ENCODE peak calls at places on chromosomes 4 and X, in ten cellular contexts. One of them, this sample, is unnamed.

GRCh38 chr4:153065286-153065685 is 129.2 kb downstream of the FHDC1 start:
- DNase-seq in cardiac muscle cell: no peak
- DNase-seq in vagina: no peak
- DNase-seq in HFF-Myc: no peak
- DNase-seq in body of pancreas: peak; percentile 38
- DNase-seq in breast epithelium: no peak
- DNase-seq in AG10803: no peak
- DNase-seq in astrocyte of the spinal cord: no peak
- DNase-seq in cardiac fibroblast: no peak
- DNase-seq in neural crest cell: no peak
- DNase-seq in this sample: no peak

GRCh38 chr4:101944649-101945048 is 154.1 kb downstream of the BANK1 start:
- DNase-seq in vagina: no peak
- DNase-seq in cardiac muscle cell: no peak
- DNase-seq in neural crest cell: no peak
- DNase-seq in HFF-Myc: peak; percentile 0
- DNase-seq in astrocyte of the spinal cord: peak; percentile 73
- DNase-seq in breast epithelium: no peak
- DNase-seq in cardiac fibroblast: no peak
- DNase-seq in AG10803: peak; percentile 48
- DNase-seq in body of pancreas: no peak
- DNase-seq in this sample: no peak

GRCh38 chrX:3312109-3312508 is 34.3 kb downstream of the MXRA5 start:
- DNase-seq in HFF-Myc: no peak
- DNase-seq in neural crest cell: no peak
- DNase-seq in astrocyte of the spinal cord: no peak
- DNase-seq in cardiac fibroblast: no peak
- DNase-seq in vagina: no peak
- DNase-seq in body of pancreas: no peak
- DNase-seq in breast epithelium: no peak
- DNase-seq in AG10803: no peak
- DNase-seq in cardiac muscle cell: no peak
- DNase-seq in this sample: no peak

GRCh38 chr4:2261110-2261852 is 628 bp downstream of the MXD4 start:
- DNase-seq in breast epithelium: no peak
- DNase-seq in astrocyte of the spinal cord: no peak
- DNase-seq in HFF-Myc: no peak
- DNase-seq in cardiac fibroblast: peak; percentile 54
- DNase-seq in cardiac muscle cell: peak; percentile 64
- DNase-seq in neural crest cell: peak; percentile 40
- DNase-seq in body of pancreas: peak; percentile 62
- DNase-seq in vagina: no peak
- DNase-seq in AG10803: peak; percentile 53
- DNase-seq in this sample: peak; percentile 30

GRCh38 chr4:40190880-40191815 is 5.7 kb upstream of the RHOH start:
- DNase-seq in breast epithelium: no peak
- DNase-seq in vagina: no peak
- DNase-seq in neural crest cell: no peak
- DNase-seq in cardiac muscle cell: no peak
- DNase-seq in cardiac fibroblast: no peak
- DNase-seq in astrocyte of the spinal cord: no peak
- DNase-seq in AG10803: no peak
- DNase-seq in HFF-Myc: no peak
- DNase-seq in body of pancreas: no peak
- DNase-seq in this sample: no peak

GRCh38 chr4:67746797-67747495 is 7.2 kb downstream of the GNRHR start:
- DNase-seq in HFF-Myc: no peak
- DNase-seq in body of pancreas: no peak
- DNase-seq in cardiac muscle cell: peak; percentile 38
- DNase-seq in breast epithelium: no peak
- DNase-seq in cardiac fibroblast: peak; percentile 60
- DNase-seq in astrocyte of the spinal cord: peak; percentile 71
- DNase-seq in vagina: no peak
- DNase-seq in AG10803: peak; percentile 49
- DNase-seq in neural crest cell: no peak
- DNase-seq in this sample: no peak

GRCh38 chr4:81454498-81454897 is 17.2 kb downstream of the RASGEF1B start:
- DNase-seq in astrocyte of the spinal cord: no peak
- DNase-seq in cardiac fibroblast: no peak
- DNase-seq in HFF-Myc: no peak
- DNase-seq in vagina: no peak
- DNase-seq in body of pancreas: no peak
- DNase-seq in breast epithelium: no peak
- DNase-seq in AG10803: no peak
- DNase-seq in neural crest cell: no peak
- DNase-seq in cardiac muscle cell: no peak
- DNase-seq in this sample: no peak

GRCh38 chrX:13059676-13060499 is 15.5 kb upstream of the FAM9C start:
- DNase-seq in AG10803: peak; percentile 27
- DNase-seq in vagina: no peak
- DNase-seq in cardiac fibroblast: no peak
- DNase-seq in astrocyte of the spinal cord: no peak
- DNase-seq in body of pancreas: no peak
- DNase-seq in neural crest cell: no peak
- DNase-seq in breast epithelium: no peak
- DNase-seq in HFF-Myc: no peak
- DNase-seq in cardiac muscle cell: no peak
- DNase-seq in this sample: peak; percentile 29

GRCh38 chr4:77044458-77045124 is 31.2 kb downstream of the CCNI start:
- DNase-seq in vagina: no peak
- DNase-seq in astrocyte of the spinal cord: peak; percentile 83
- DNase-seq in cardiac fibroblast: peak; percentile 72
- DNase-seq in cardiac muscle cell: peak; percentile 41
- DNase-seq in HFF-Myc: peak; percentile 37
- DNase-seq in neural crest cell: no peak
- DNase-seq in AG10803: peak; percentile 70
- DNase-seq in breast epithelium: no peak
- DNase-seq in body of pancreas: no peak
- DNase-seq in this sample: no peak

GRCh38 chr4:146478009-146478408 is 43.7 kb downstream of the SLC10A7 start:
- DNase-seq in cardiac muscle cell: no peak
- DNase-seq in breast epithelium: no peak
- DNase-seq in body of pancreas: no peak
- DNase-seq in cardiac fibroblast: no peak
- DNase-seq in AG10803: no peak
- DNase-seq in HFF-Myc: no peak
- DNase-seq in vagina: no peak
- DNase-seq in astrocyte of the spinal cord: no peak
- DNase-seq in neural crest cell: no peak
- DNase-seq in this sample: no peak

GRCh38 chr4:66899422-66900065 is 645.8 kb downstream of the CENPC start:
- DNase-seq in neural crest cell: no peak
- DNase-seq in HFF-Myc: no peak
- DNase-seq in breast epithelium: no peak
- DNase-seq in cardiac fibroblast: no peak
- DNase-seq in body of pancreas: no peak
- DNase-seq in astrocyte of the spinal cord: no peak
- DNase-seq in AG10803: no peak
- DNase-seq in vagina: no peak
- DNase-seq in cardiac muscle cell: no peak
- DNase-seq in this sample: no peak

GRCh38 chr4:169922632-169923276 is 103.4 kb downstream of the MFAP3L start:
- DNase-seq in body of pancreas: no peak
- DNase-seq in HFF-Myc: no peak
- DNase-seq in vagina: no peak
- DNase-seq in neural crest cell: no peak
- DNase-seq in astrocyte of the spinal cord: no peak
- DNase-seq in cardiac muscle cell: no peak
- DNase-seq in AG10803: peak; percentile 31
- DNase-seq in breast epithelium: peak; percentile 53
- DNase-seq in cardiac fibroblast: peak; percentile 5
- DNase-seq in this sample: no peak

GRCh38 chr4:83830138-83830537 is 294.2 kb downstream of the GPAT3 start:
- DNase-seq in cardiac fibroblast: no peak
- DNase-seq in neural crest cell: no peak
- DNase-seq in cardiac muscle cell: peak; percentile 39
- DNase-seq in breast epithelium: no peak
- DNase-seq in HFF-Myc: no peak
- DNase-seq in astrocyte of the spinal cord: no peak
- DNase-seq in body of pancreas: no peak
- DNase-seq in vagina: no peak
- DNase-seq in AG10803: no peak
- DNase-seq in this sample: peak; percentile 61

GRCh38 chr4:177558995-177559394 is 116.8 kb upstream of the AGA start:
- DNase-seq in cardiac muscle cell: no peak
- DNase-seq in AG10803: no peak
- DNase-seq in vagina: no peak
- DNase-seq in breast epithelium: no peak
- DNase-seq in body of pancreas: no peak
- DNase-seq in neural crest cell: no peak
- DNase-seq in astrocyte of the spinal cord: no peak
- DNase-seq in HFF-Myc: no peak
- DNase-seq in cardiac fibroblast: no peak
- DNase-seq in this sample: no peak

GRCh38 chr4:127829014-127829413 is 46.9 kb downstream of the HSPA4L start:
- DNase-seq in cardiac fibroblast: no peak
- DNase-seq in neural crest cell: no peak
- DNase-seq in AG10803: no peak
- DNase-seq in HFF-Myc: no peak
- DNase-seq in vagina: no peak
- DNase-seq in astrocyte of the spinal cord: no peak
- DNase-seq in cardiac muscle cell: no peak
- DNase-seq in body of pancreas: no peak
- DNase-seq in breast epithelium: no peak
- DNase-seq in this sample: no peak

GRCh38 chrX:42149281-42149680 is 225.9 kb upstream of the CASK start:
- DNase-seq in cardiac muscle cell: no peak
- DNase-seq in vagina: no peak
- DNase-seq in cardiac fibroblast: peak; percentile 14
- DNase-seq in neural crest cell: no peak
- DNase-seq in AG10803: no peak
- DNase-seq in astrocyte of the spinal cord: no peak
- DNase-seq in HFF-Myc: no peak
- DNase-seq in body of pancreas: no peak
- DNase-seq in breast epithelium: no peak
- DNase-seq in this sample: no peak

GRCh38 chr4:77881460-77882295 is 19.0 kb downstream of the MRPL1 start:
- DNase-seq in neural crest cell: no peak
- DNase-seq in cardiac muscle cell: no peak
- DNase-seq in breast epithelium: no peak
- DNase-seq in AG10803: peak; percentile 21
- DNase-seq in astrocyte of the spinal cord: peak; percentile 15
- DNase-seq in body of pancreas: no peak
- DNase-seq in HFF-Myc: peak; percentile 25
- DNase-seq in cardiac fibroblast: peak; percentile 17
- DNase-seq in vagina: no peak
- DNase-seq in this sample: no peak

GRCh38 chr4:11230888-11231287 is 197.8 kb downstream of the HS3ST1 start:
- DNase-seq in vagina: no peak
- DNase-seq in cardiac muscle cell: no peak
- DNase-seq in body of pancreas: no peak
- DNase-seq in astrocyte of the spinal cord: no peak
- DNase-seq in neural crest cell: no peak
- DNase-seq in AG10803: no peak
- DNase-seq in breast epithelium: no peak
- DNase-seq in HFF-Myc: no peak
- DNase-seq in cardiac fibroblast: no peak
- DNase-seq in this sample: no peak

GRCh38 chr4:70544279-70544870 is 26.0 kb downstream of the AMTN start:
- DNase-seq in body of pancreas: no peak
- DNase-seq in breast epithelium: no peak
- DNase-seq in vagina: no peak
- DNase-seq in cardiac fibroblast: peak; percentile 21
- DNase-seq in astrocyte of the spinal cord: peak; percentile 9
- DNase-seq in HFF-Myc: no peak
- DNase-seq in cardiac muscle cell: peak; percentile 46
- DNase-seq in neural crest cell: no peak
- DNase-seq in AG10803: peak; percentile 14
- DNase-seq in this sample: peak; percentile 22
- TF ChIP-seq CTCF in body of pancreas: peak; percentile 27
- TF ChIP-seq CTCF in breast epithelium: no peak
- TF ChIP-seq CTCF in vagina: no peak
- TF ChIP-seq CTCF in cardiac fibroblast: peak; percentile 59
- TF ChIP-seq CTCF in astrocyte of the spinal cord: peak; percentile 67
- TF ChIP-seq CTCF in HFF-Myc: peak; percentile 60
- TF ChIP-seq CTCF in cardiac muscle cell: peak; percentile 62
- TF ChIP-seq CTCF in neural crest cell: peak; percentile 66
- TF ChIP-seq CTCF in AG10803: peak; percentile 59
- TF ChIP-seq CTCF in this sample: peak; percentile 67

DNA sequence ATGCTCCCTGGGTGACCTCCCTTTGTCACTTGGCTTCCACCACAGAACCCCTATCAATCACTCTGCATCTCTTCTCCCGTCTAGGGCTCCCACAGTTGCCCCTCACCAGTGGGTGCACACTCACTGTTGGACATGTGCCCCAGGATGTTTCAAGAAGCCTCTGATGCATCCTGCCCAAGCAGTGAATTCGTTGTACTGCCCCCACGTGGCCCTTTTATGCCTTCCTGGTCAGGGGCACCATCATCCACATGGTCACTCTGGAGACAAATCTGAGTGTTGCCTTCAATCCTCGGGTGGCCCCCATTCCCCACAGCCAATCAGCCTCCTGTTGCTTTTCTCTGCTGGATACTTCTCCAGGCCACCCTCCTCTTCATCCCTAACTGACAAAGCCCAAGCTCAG is 12.2 kb downstream of the ITIH6 start:
- DNase-seq in body of pancreas: peak; percentile 19
- DNase-seq in astrocyte of the spinal cord: no peak
- DNase-seq in vagina: no peak
- DNase-seq in cardiac fibroblast: peak; percentile 26
- DNase-seq in HFF-Myc: no peak
- DNase-seq in breast epithelium: no peak
- DNase-seq in neural crest cell: no peak
- DNase-seq in cardiac muscle cell: peak; percentile 21
- DNase-seq in AG10803: peak; percentile 1
- DNase-seq in this sample: peak; percentile 22
- TF ChIP-seq CTCF in body of pancreas: no peak
- TF ChIP-seq CTCF in astrocyte of the spinal cord: no peak
- TF ChIP-seq CTCF in vagina: no peak
- TF ChIP-seq CTCF in cardiac fibroblast: peak; percentile 13
- TF ChIP-seq CTCF in HFF-Myc: peak; percentile 20
- TF ChIP-seq CTCF in breast epithelium: no peak
- TF ChIP-seq CTCF in neural crest cell: peak; percentile 32
- TF ChIP-seq CTCF in cardiac muscle cell: peak; percentile 28
- TF ChIP-seq CTCF in AG10803: peak; percentile 26
- TF ChIP-seq CTCF in this sample: no peak

GRCh38 chrX:103012945-103013344 is 51.0 kb downstream of the BEX1 start:
- DNase-seq in cardiac fibroblast: no peak
- DNase-seq in vagina: no peak
- DNase-seq in cardiac muscle cell: no peak
- DNase-seq in astrocyte of the spinal cord: no peak
- DNase-seq in AG10803: no peak
- DNase-seq in body of pancreas: no peak
- DNase-seq in neural crest cell: no peak
- DNase-seq in HFF-Myc: no peak
- DNase-seq in breast epithelium: no peak
- DNase-seq in this sample: no peak

GRCh38 chrX:103017542-103017941 is 46.4 kb downstream of the BEX1 start:
- DNase-seq in body of pancreas: no peak
- DNase-seq in cardiac muscle cell: peak; percentile 0
- DNase-seq in cardiac fibroblast: no peak
- DNase-seq in AG10803: no peak
- DNase-seq in neural crest cell: no peak
- DNase-seq in vagina: no peak
- DNase-seq in HFF-Myc: no peak
- DNase-seq in astrocyte of the spinal cord: no peak
- DNase-seq in breast epithelium: no peak
- DNase-seq in this sample: no peak
- TF ChIP-seq CTCF in body of pancreas: no peak
- TF ChIP-seq CTCF in cardiac muscle cell: no peak
- TF ChIP-seq CTCF in cardiac fibroblast: no peak
- TF ChIP-seq CTCF in AG10803: peak; percentile 18
- TF ChIP-seq CTCF in neural crest cell: no peak
- TF ChIP-seq CTCF in vagina: no peak
- TF ChIP-seq CTCF in HFF-Myc: no peak
- TF ChIP-seq CTCF in astrocyte of the spinal cord: no peak
- TF ChIP-seq CTCF in breast epithelium: no peak
- TF ChIP-seq CTCF in this sample: no peak

GRCh38 chrX:40158036-40158706 is 60.4 kb upstream of the BCOR start:
- DNase-seq in astrocyte of the spinal cord: no peak
- DNase-seq in cardiac fibroblast: no peak
- DNase-seq in neural crest cell: peak; percentile 29
- DNase-seq in cardiac muscle cell: peak; percentile 75
- DNase-seq in vagina: no peak
- DNase-seq in AG10803: no peak
- DNase-seq in breast epithelium: no peak
- DNase-seq in body of pancreas: no peak
- DNase-seq in HFF-Myc: no peak
- DNase-seq in this sample: peak; percentile 55
- TF ChIP-seq CTCF in astrocyte of the spinal cord: peak; percentile 25
- TF ChIP-seq CTCF in cardiac fibroblast: no peak
- TF ChIP-seq CTCF in neural crest cell: peak; percentile 57
- TF ChIP-seq CTCF in cardiac muscle cell: peak; percentile 2
- TF ChIP-seq CTCF in vagina: no peak
- TF ChIP-seq CTCF in AG10803: no peak
- TF ChIP-seq CTCF in breast epithelium: no peak
- TF ChIP-seq CTCF in body of pancreas: no peak
- TF ChIP-seq CTCF in HFF-Myc: no peak
- TF ChIP-seq CTCF in this sample: no peak

This sample was measured in Caco-2.